ENCODE peak calls at places on chromosomes 6 and 20, in four cellular contexts. P, R, K and U are unnamed samples.
A peak's percentile ranks its signal among the peaks of the same experiment; 100 is the strongest.

GRCh38 chr20:57717797-57718196 is 8.0 kb upstream of the PMEPA1 start:
- DNase-seq in P (peak; percentile 8), R (no peak), K (no peak), U (no peak)

GRCh38 chr20:19129976-19130612 is 82.3 kb upstream of the SLC24A3 start:
- DNase-seq in P (no peak), R (no peak), K (no peak), U (no peak)

GRCh38 chr6:42260972-42261371 is 43.3 kb upstream of the MRPS10 start:
- DNase-seq in P (peak; percentile 20), R (peak; percentile 61), K (no peak), U (no peak)

GRCh38 chr20:4717816-4718215 is 3.9 kb upstream of the PRND start:
- DNase-seq in P (no peak), R (no peak), K (no peak), U (no peak)

GRCh38 chr6:79710127-79710526 is 79.0 kb downstream of the SH3BGRL2 start:
- DNase-seq in P (no peak), R (no peak), K (no peak), U (no peak)

GRCh38 chr6:111804627-111805235 is 68.5 kb downstream of the FYN start:
- DNase-seq in P (peak; percentile 98), R (no peak), K (no peak), U (no peak)

GRCh38 chr20:25277941-25278521 is 30.1 kb downstream of the PYGB start:
- DNase-seq in P (no peak), R (no peak), K (peak; percentile 57), U (no peak)

GRCh38 chr6:3426091-3426780 is 30.6 kb downstream of the SLC22A23 start:
- DNase-seq in P (no peak), R (no peak), K (no peak), U (no peak)

GRCh38 chr6:137867685-137868509 is 838 bp downstream of the TNFAIP3 start:
- DNase-seq in P (no peak), R (peak; percentile 38), K (peak; percentile 71), U (no peak)

GRCh38 chr6:151044465-151045441 is 179.3 kb downstream of the MTHFD1L start:
- DNase-seq in P (peak; percentile 95), R (peak; percentile 45), K (peak; percentile 84), U (peak; percentile 48)

GRCh38 chr20:36754656-36755222 is 8.8 kb upstream of the NDRG3 start:
- DNase-seq in P (peak; percentile 93), R (peak; percentile 68), K (no peak), U (no peak)

GRCh38 chr6:31543639-31544038 is 1.8 kb upstream of the DDX39B start:
- DNase-seq in P (no peak), R (no peak), K (no peak), U (no peak)

GRCh38 chr6:135521431-135521830 is 23.9 kb upstream of the AHI1 start:
- DNase-seq in P (peak; percentile 35), R (no peak), K (no peak), U (no peak)

GRCh38 chr6:44642870-44643522 is 255.5 kb downstream of the CDC5L start:
- DNase-seq in P (peak; percentile 16), R (no peak), K (peak; percentile 35), U (no peak)

GRCh38 chr6:4413073-4413472 is 277.7 kb upstream of the ECI2 start:
- DNase-seq in P (peak; percentile 83), R (no peak), K (no peak), U (no peak)

GRCh38 chr20:60754866-60755265 is 497.2 kb upstream of the CDH4 start:
- DNase-seq in P (no peak), R (no peak), K (no peak), U (no peak)

GRCh38 chr6:21587925-21588811 is 5.4 kb upstream of the SOX4 start:
- DNase-seq in P (peak; percentile 65), R (peak; percentile 59), K (peak; percentile 76), U (no peak)

GRCh38 chr6:128135325-128135724 is 234.5 kb upstream of the THEMIS start:
- DNase-seq in P (peak; percentile 21), R (no peak), K (no peak), U (no peak)

GRCh38 chr6:56318851-56319250 is 71.5 kb upstream of the COL21A1 start:
- DNase-seq in P (no peak), R (no peak), K (no peak), U (no peak)

GRCh38 chr6:56311086-56311485 is 63.7 kb upstream of the COL21A1 start:
- DNase-seq in P (no peak), R (no peak), K (no peak), U (no peak)

GRCh38 chr6:56311525-56311924 is 64.1 kb upstream of the COL21A1 start:
- DNase-seq in P (no peak), R (no peak), K (no peak), U (no peak)

GRCh38 chr6:56312049-56312448 is 64.7 kb upstream of the COL21A1 start:
- DNase-seq in P (no peak), R (no peak), K (no peak), U (no peak)

GRCh38 chr6:56314683-56315523 is 67.5 kb upstream of the COL21A1 start:
- DNase-seq in P (peak; percentile 68), R (peak; percentile 62), K (no peak), U (no peak)
- TF ChIP-seq CTCF in P (peak; percentile 89), R (peak; percentile 97), K (peak; percentile 54), U (no peak)

DNA sequence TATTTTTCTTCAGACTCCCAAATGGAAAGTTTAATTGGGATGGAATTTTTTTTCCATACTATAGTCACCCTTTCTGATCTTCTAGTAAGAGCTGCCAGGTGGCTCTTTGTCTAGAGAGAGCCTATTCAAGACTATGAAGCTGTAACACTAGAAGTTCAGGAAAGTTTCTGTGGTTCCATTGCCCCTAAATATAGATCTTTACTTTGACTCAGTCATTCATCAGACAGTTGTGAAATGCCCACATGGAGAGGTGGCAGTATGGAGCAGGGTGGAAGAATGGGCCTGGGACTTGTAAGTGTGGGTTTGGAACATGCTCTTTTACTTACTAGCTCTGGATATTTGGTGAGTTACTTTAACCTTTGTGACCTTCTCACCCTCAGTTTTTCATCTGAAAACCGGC is 87.8 kb downstream of the CTNNBL1 start:
- DNase-seq in P (no peak), R (no peak), K (no peak), U (no peak)
- TF ChIP-seq CTCF in P (no peak), R (no peak), K (no peak), U (no peak)

GRCh38 chr20:35562541-35563110 is 20.7 kb downstream of the ERGIC3 start:
- DNase-seq in P (no peak), R (no peak), K (no peak), U (no peak)

GRCh38 chr20:35560105-35560511 is 18.2 kb downstream of the ERGIC3 start:
- DNase-seq in P (no peak), R (no peak), K (no peak), U (no peak)

GRCh38 chr20:35560541-35560940 is 18.7 kb downstream of the ERGIC3 start:
- DNase-seq in P (no peak), R (no peak), K (no peak), U (no peak)

GRCh38 chr20:35561671-35562070 is 19.8 kb downstream of the ERGIC3 start:
- DNase-seq in P (no peak), R (no peak), K (no peak), U (no peak)

DNA sequence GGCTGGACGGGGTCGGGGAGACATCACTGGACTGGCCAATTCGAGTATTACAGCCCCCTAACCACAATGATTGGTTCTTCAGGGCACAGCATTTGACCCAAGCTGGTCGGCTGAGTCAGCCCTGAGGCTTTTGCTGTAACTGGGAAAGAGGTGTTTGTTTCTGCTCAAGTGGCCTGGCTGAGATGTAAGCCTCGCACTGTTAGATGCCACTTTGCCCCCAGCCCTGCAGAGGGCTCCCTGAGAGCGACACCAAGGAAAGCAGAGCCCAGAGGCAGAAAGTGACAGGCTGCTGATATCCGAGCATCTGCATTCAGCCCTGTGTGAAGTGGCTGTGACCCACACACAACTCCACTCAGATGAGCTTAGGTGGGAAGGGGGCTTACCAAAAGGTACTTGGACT is 19.4 kb downstream of the ERGIC3 start:
- DNase-seq in P (peak; percentile 64), R (peak; percentile 25), K (no peak), U (no peak)
- TF ChIP-seq CTCF in P (peak; percentile 44), R (no peak), K (no peak), U (no peak)

DNA sequence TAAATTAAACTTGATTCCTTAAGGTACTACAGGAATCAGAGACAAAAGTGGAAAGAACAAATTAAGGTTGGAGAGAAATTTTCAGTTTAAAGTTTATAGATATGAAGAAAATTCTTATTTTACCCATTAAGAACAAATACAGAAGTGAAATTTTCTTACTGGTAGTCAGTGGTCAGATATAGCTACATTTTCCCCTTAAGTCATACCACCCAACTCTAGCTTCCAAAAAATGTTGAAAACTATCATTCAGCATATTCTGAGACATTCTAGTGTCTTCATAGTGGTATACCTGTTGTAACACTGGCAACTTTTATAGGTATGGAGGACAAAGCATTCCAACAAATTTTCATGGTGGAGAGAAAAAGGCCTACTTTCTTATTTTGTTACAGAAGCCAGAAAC is 15.6 kb upstream of the SUMO4 start:
- DNase-seq in P (no peak), R (no peak), K (no peak), U (no peak)
- TF ChIP-seq CTCF in P (no peak), R (no peak), K (no peak), U (no peak)